ENCODE peak calls at places on chromosomes 7 and 10, in five cellular contexts. H, W, C, K and D are unnamed samples.

GRCh38 chr10:70458329-70459060 is 17.0 kb upstream of the NODAL start:
- DNase-seq in H (no peak), W (no peak), C (no peak), K (peak; percentile 79), D (peak; percentile 93)

GRCh38 chr10:103040424-103040823 is 122.3 kb downstream of the CNNM2 start:
- DNase-seq in H (no peak), W (no peak), C (no peak), K (no peak), D (no peak)

GRCh38 chr10:113644185-113645120 is 19.4 kb downstream of the NRAP start:
- DNase-seq in H (no peak), W (no peak), C (no peak), K (no peak), D (no peak)

GRCh38 chr7:2478800-2479199 is 2.6 kb upstream of the GRIFIN start:
- DNase-seq in H (no peak), W (no peak), C (peak; percentile 82), K (no peak), D (no peak)

GRCh38 chr10:71217266-71218045 is 5.1 kb downstream of the UNC5B start:
- DNase-seq in H (no peak), W (no peak), C (peak; percentile 78), K (peak; percentile 44), D (no peak)

GRCh38 chr10:28359334-28359733 is 56.5 kb upstream of the MPP7 start:
- DNase-seq in H (no peak), W (no peak), C (no peak), K (no peak), D (no peak)

GRCh38 chr7:107113866-107114265 is 54.9 kb upstream of the HBP1 start:
- DNase-seq in H (no peak), W (no peak), C (no peak), K (no peak), D (no peak)

GRCh38 chr10:118692911-118693310 is 61.9 kb downstream of the CACUL1 start:
- DNase-seq in H (no peak), W (no peak), C (no peak), K (no peak), D (no peak)

GRCh38 chr7:128405345-128406146 is 4.2 kb downstream of the IMPDH1 start:
- DNase-seq in H (no peak), W (no peak), C (no peak), K (peak; percentile 58), D (peak; percentile 93)

GRCh38 chr10:22849077-22849810 is 78.6 kb upstream of the ARMC3 start:
- DNase-seq in H (no peak), W (no peak), C (peak; percentile 89), K (peak; percentile 40), D (peak; percentile 71)

GRCh38 chr10:128875955-128876354 is 591.1 kb upstream of the MGMT start:
- DNase-seq in H (no peak), W (no peak), C (peak; percentile 72), K (peak; percentile 30), D (no peak)

GRCh38 chr7:22617166-22617565 is 109.8 kb upstream of the IL6 start:
- DNase-seq in H (no peak), W (no peak), C (no peak), K (no peak), D (no peak)

GRCh38 chr7:91915401-91916067 is 25.1 kb upstream of the AKAP9 start:
- DNase-seq in H (no peak), W (no peak), C (no peak), K (no peak), D (no peak)

GRCh38 chr7:43138710-43139601 is 26.5 kb downstream of the HECW1 start:
- DNase-seq in H (no peak), W (no peak), C (no peak), K (no peak), D (no peak)

GRCh38 chr10:29039659-29040309 is 249.1 kb upstream of the LYZL1 start:
- DNase-seq in H (peak; percentile 13), W (no peak), C (no peak), K (no peak), D (no peak)

GRCh38 chr7:152424348-152425108 is 11.3 kb downstream of the KMT2C start:
- DNase-seq in H (no peak), W (no peak), C (no peak), K (no peak), D (no peak)

GRCh38 chr10:80664071-80664680 is 126.5 kb downstream of the SH2D4B start:
- DNase-seq in H (peak; percentile 70), W (peak; percentile 68), C (peak; percentile 85), K (peak; percentile 67), D (no peak)

GRCh38 chr10:80661526-80661925 is 123.8 kb downstream of the SH2D4B start:
- DNase-seq in H (no peak), W (no peak), C (no peak), K (no peak), D (no peak)

GRCh38 chr10:80660736-80661135 is 123.0 kb downstream of the SH2D4B start:
- DNase-seq in H (no peak), W (no peak), C (no peak), K (no peak), D (no peak)

GRCh38 chr10:80660266-80660665 is 122.6 kb downstream of the SH2D4B start:
- DNase-seq in H (no peak), W (no peak), C (no peak), K (no peak), D (no peak)

DNA sequence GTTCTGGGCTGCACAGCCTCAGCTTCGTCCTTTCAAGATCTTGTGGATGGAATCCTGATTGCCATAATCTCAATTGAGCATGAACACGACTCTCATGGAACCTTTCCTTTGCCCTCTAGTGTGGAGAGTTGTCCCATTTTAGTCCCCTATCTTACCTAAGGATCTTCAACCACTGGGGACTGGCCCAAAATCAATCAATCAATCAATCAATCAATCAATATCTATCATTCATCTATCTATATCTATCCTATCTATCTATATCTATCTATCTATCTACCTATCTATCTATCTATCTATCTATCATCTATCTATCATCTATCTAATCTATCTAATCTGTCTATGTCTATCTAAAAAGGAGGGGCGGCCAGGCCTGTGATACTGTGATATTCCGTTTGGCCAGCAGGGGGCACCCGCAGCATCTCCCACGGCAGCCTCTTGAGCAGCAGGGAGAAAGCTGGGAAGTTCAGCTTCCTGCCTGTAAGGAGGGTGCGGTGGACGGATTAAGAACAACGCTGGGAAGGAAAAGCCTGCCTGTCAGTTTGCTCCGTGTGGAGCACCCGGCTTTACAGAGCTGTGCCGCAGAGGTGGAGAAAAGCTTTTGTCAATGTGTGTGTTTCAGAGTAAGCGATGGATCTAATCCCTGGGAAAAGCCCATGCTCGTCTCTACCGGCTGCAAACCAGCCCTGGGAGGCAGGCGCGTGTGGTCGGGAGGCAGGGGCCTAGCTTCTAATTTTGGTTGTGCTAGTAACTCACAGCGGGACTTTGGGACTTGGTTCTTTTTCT is 124.9 kb downstream of the SH2D4B start:
- DNase-seq in H (peak; percentile 84), W (peak; percentile 75), C (peak; percentile 90), K (peak; percentile 75), D (peak; percentile 72)
- H3K27ac ChIP-seq in H (peak overlapping the region; percentile 76), W (no peak overlapping the region), C (no peak overlapping the region), K (no peak overlapping the region), D (no peak overlapping the region)

GRCh38 chr10:6647811-6648526 is 67.9 kb upstream of the PRKCQ start:
- DNase-seq in H (peak; percentile 52), W (peak; percentile 58), C (no peak), K (no peak), D (peak; percentile 43)
- TF ChIP-seq EP300 in H (no peak), W (no peak), C (no peak), K (no peak), D (no peak)

GRCh38 chr10:101538481-101538880 is 49.6 kb downstream of the POLL start:
- DNase-seq in H (no peak), W (no peak), C (no peak), K (no peak), D (no peak)
- H3K27ac ChIP-seq in H (no peak overlapping the region), W (no peak overlapping the region), C (no peak overlapping the region), K (no peak overlapping the region), D (no peak overlapping the region)

GRCh38 chr10:73909716-73910115 is 1.2 kb upstream of the PLAU start:
- DNase-seq in H (no peak), W (no peak), C (no peak), K (no peak), D (no peak)

GRCh38 chr10:73910401-73910763 is 550 bp upstream of the PLAU start:
- DNase-seq in H (peak; percentile 48), W (no peak), C (no peak), K (no peak), D (no peak)

GRCh38 chr10:73910764-73911552 is at the start of gene PLAU:
- DNase-seq in H (no peak), W (no peak), C (no peak), K (no peak), D (peak; percentile 65)

GRCh38 chr10:73907841-73908517 is 3.0 kb upstream of the PLAU start:
- DNase-seq in H (peak; percentile 74), W (no peak), C (no peak), K (no peak), D (peak; percentile 73)

DNA sequence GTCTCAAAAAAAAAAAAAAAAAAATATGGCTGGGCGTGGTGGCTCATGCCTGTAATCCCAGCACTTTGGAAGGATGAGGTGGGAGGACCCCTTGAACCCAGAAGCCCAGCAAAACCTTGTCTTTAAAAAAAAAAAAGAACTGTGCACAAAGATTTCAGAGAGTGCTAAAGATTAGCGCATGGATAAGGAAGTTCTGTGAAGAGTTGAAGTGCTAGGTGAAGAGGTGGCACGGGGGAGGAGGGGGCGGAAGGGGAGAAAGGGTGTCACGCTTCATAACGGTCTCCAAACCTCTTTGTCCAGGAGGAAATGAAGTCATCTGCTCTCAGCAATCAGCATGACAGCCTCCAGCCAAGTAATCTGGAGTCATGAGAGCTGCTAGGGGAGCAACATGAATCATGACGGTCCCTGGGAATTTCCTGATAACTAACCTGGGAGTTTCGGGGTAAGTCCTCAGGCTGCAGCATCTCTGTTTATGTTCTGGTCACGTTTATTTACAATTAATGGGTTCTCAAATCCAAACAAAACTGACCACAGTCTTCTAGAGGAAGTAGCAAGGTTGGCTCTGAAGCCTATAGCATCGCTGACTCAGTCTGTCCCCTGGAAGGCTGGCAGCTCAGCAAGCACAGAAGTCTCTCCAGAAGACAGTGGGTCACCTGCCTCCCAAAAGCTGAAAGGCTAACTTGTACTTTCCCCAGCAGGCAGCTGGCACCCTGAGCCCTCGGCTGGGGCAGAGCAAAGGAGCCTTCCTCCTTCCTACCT is 1.9 kb upstream of the PLAU start:
- DNase-seq in H (peak; percentile 93), W (no peak), C (no peak), K (no peak), D (no peak)
- TF ChIP-seq EP300 in H (peak; percentile 55), W (no peak), C (no peak), K (no peak), D (no peak)

GRCh38 chr10:124522903-124523260 is 61.3 kb downstream of the LHPP start:
- DNase-seq in H (peak; percentile 33), W (no peak), C (no peak), K (no peak), D (no peak)
- H3K27ac ChIP-seq in H (no peak overlapping the region), W (peak overlapping the region; percentile 1), C (peak overlapping the region; percentile 34), K (no peak overlapping the region), D (peak overlapping the region; percentile 56)